ENCODE peak calls at places on chromosomes 4 and X, in nine cellular contexts. One of them, this sample, is unnamed.

GRCh38 chr4:3868146-3868840 is 102.1 kb downstream of the ADRA2C start:
- DNase-seq in AG10803: no peak
- DNase-seq in NCI-H226: no peak
- DNase-seq in stimulated activated CD4-positive, alpha-beta T cell treated with anti-CD3 and anti-CD28 coated beads, Interleukin-4, amount 100 ng/mL, for 1 hour: no peak
- DNase-seq in stimulated activated effector memory CD8-positive, alpha-beta T cell treated with anti-CD3 and anti-CD28 coated beads, Interleukin-12 subunit alpha, Interleukin-12 subunit beta, amount 100 ng/mL, for 72 hours: no peak
- DNase-seq in HFF-Myc: peak; percentile 3
- DNase-seq in germinal center: no peak
- DNase-seq in HS-27A: no peak
- DNase-seq in transverse colon: no peak
- DNase-seq in this sample: no peak

GRCh38 chrX:67726028-67726427 is 182.2 kb downstream of the AR start:
- DNase-seq in HS-27A: no peak
- DNase-seq in transverse colon: no peak
- DNase-seq in stimulated activated CD4-positive, alpha-beta T cell treated with anti-CD3 and anti-CD28 coated beads, Interleukin-4, amount 100 ng/mL, for 1 hour: no peak
- DNase-seq in stimulated activated effector memory CD8-positive, alpha-beta T cell treated with anti-CD3 and anti-CD28 coated beads, Interleukin-12 subunit alpha, Interleukin-12 subunit beta, amount 100 ng/mL, for 72 hours: no peak
- DNase-seq in germinal center: no peak
- DNase-seq in HFF-Myc: no peak
- DNase-seq in AG10803: no peak
- DNase-seq in NCI-H226: no peak
- DNase-seq in this sample: no peak

GRCh38 chr4:39357002-39357401 is 9.2 kb downstream of the RFC1 start:
- DNase-seq in stimulated activated effector memory CD8-positive, alpha-beta T cell treated with anti-CD3 and anti-CD28 coated beads, Interleukin-12 subunit alpha, Interleukin-12 subunit beta, amount 100 ng/mL, for 72 hours: no peak
- DNase-seq in stimulated activated CD4-positive, alpha-beta T cell treated with anti-CD3 and anti-CD28 coated beads, Interleukin-4, amount 100 ng/mL, for 1 hour: no peak
- DNase-seq in NCI-H226: no peak
- DNase-seq in HS-27A: no peak
- DNase-seq in transverse colon: no peak
- DNase-seq in germinal center: peak; percentile 75
- DNase-seq in AG10803: no peak
- DNase-seq in HFF-Myc: no peak
- DNase-seq in this sample: no peak

GRCh38 chrX:65871671-65872311 is 168.1 kb downstream of the VSIG4 start:
- DNase-seq in HS-27A: no peak
- DNase-seq in stimulated activated effector memory CD8-positive, alpha-beta T cell treated with anti-CD3 and anti-CD28 coated beads, Interleukin-12 subunit alpha, Interleukin-12 subunit beta, amount 100 ng/mL, for 72 hours: no peak
- DNase-seq in stimulated activated CD4-positive, alpha-beta T cell treated with anti-CD3 and anti-CD28 coated beads, Interleukin-4, amount 100 ng/mL, for 1 hour: no peak
- DNase-seq in germinal center: no peak
- DNase-seq in transverse colon: peak; percentile 64
- DNase-seq in HFF-Myc: no peak
- DNase-seq in NCI-H226: no peak
- DNase-seq in AG10803: peak; percentile 2
- DNase-seq in this sample: no peak

GRCh38 chr4:1910643-1911042 is 39.5 kb downstream of the NSD2 start:
- DNase-seq in HS-27A: no peak
- DNase-seq in stimulated activated effector memory CD8-positive, alpha-beta T cell treated with anti-CD3 and anti-CD28 coated beads, Interleukin-12 subunit alpha, Interleukin-12 subunit beta, amount 100 ng/mL, for 72 hours: no peak
- DNase-seq in germinal center: no peak
- DNase-seq in stimulated activated CD4-positive, alpha-beta T cell treated with anti-CD3 and anti-CD28 coated beads, Interleukin-4, amount 100 ng/mL, for 1 hour: peak; percentile 17
- DNase-seq in AG10803: peak; percentile 69
- DNase-seq in transverse colon: peak; percentile 57
- DNase-seq in HFF-Myc: no peak
- DNase-seq in NCI-H226: no peak
- DNase-seq in this sample: peak; percentile 71

GRCh38 chr4:122224348-122224747 is 72.2 kb downstream of the BLTP1 start:
- DNase-seq in NCI-H226: no peak
- DNase-seq in stimulated activated effector memory CD8-positive, alpha-beta T cell treated with anti-CD3 and anti-CD28 coated beads, Interleukin-12 subunit alpha, Interleukin-12 subunit beta, amount 100 ng/mL, for 72 hours: no peak
- DNase-seq in HFF-Myc: no peak
- DNase-seq in HS-27A: no peak
- DNase-seq in AG10803: peak; percentile 5
- DNase-seq in germinal center: no peak
- DNase-seq in transverse colon: no peak
- DNase-seq in stimulated activated CD4-positive, alpha-beta T cell treated with anti-CD3 and anti-CD28 coated beads, Interleukin-4, amount 100 ng/mL, for 1 hour: peak; percentile 1
- DNase-seq in this sample: no peak

GRCh38 chr4:112633477-112634235 is 3.1 kb downstream of the ZGRF1 start:
- DNase-seq in germinal center: peak; percentile 21
- DNase-seq in HS-27A: no peak
- DNase-seq in stimulated activated effector memory CD8-positive, alpha-beta T cell treated with anti-CD3 and anti-CD28 coated beads, Interleukin-12 subunit alpha, Interleukin-12 subunit beta, amount 100 ng/mL, for 72 hours: no peak
- DNase-seq in transverse colon: no peak
- DNase-seq in AG10803: peak; percentile 55
- DNase-seq in HFF-Myc: no peak
- DNase-seq in NCI-H226: peak; percentile 1
- DNase-seq in stimulated activated CD4-positive, alpha-beta T cell treated with anti-CD3 and anti-CD28 coated beads, Interleukin-4, amount 100 ng/mL, for 1 hour: no peak
- DNase-seq in this sample: peak; percentile 54

GRCh38 chr4:184653650-184654049 is 4.1 kb downstream of the PRIMPOL start:
- DNase-seq in HS-27A: peak; percentile 62
- DNase-seq in stimulated activated CD4-positive, alpha-beta T cell treated with anti-CD3 and anti-CD28 coated beads, Interleukin-4, amount 100 ng/mL, for 1 hour: no peak
- DNase-seq in transverse colon: no peak
- DNase-seq in stimulated activated effector memory CD8-positive, alpha-beta T cell treated with anti-CD3 and anti-CD28 coated beads, Interleukin-12 subunit alpha, Interleukin-12 subunit beta, amount 100 ng/mL, for 72 hours: no peak
- DNase-seq in NCI-H226: peak; percentile 3
- DNase-seq in HFF-Myc: peak; percentile 43
- DNase-seq in AG10803: peak; percentile 82
- DNase-seq in germinal center: no peak
- DNase-seq in this sample: peak; percentile 86

GRCh38 chr4:110309686-110310085 is 111.3 kb upstream of the ELOVL6 start:
- DNase-seq in HS-27A: no peak
- DNase-seq in stimulated activated effector memory CD8-positive, alpha-beta T cell treated with anti-CD3 and anti-CD28 coated beads, Interleukin-12 subunit alpha, Interleukin-12 subunit beta, amount 100 ng/mL, for 72 hours: no peak
- DNase-seq in stimulated activated CD4-positive, alpha-beta T cell treated with anti-CD3 and anti-CD28 coated beads, Interleukin-4, amount 100 ng/mL, for 1 hour: no peak
- DNase-seq in AG10803: peak; percentile 65
- DNase-seq in transverse colon: no peak
- DNase-seq in HFF-Myc: peak; percentile 85
- DNase-seq in germinal center: no peak
- DNase-seq in NCI-H226: no peak
- DNase-seq in this sample: peak; percentile 66

GRCh38 chr4:139584784-139585183 is 28.8 kb upstream of the SETD7 start:
- DNase-seq in stimulated activated CD4-positive, alpha-beta T cell treated with anti-CD3 and anti-CD28 coated beads, Interleukin-4, amount 100 ng/mL, for 1 hour: no peak
- DNase-seq in stimulated activated effector memory CD8-positive, alpha-beta T cell treated with anti-CD3 and anti-CD28 coated beads, Interleukin-12 subunit alpha, Interleukin-12 subunit beta, amount 100 ng/mL, for 72 hours: no peak
- DNase-seq in germinal center: no peak
- DNase-seq in transverse colon: no peak
- DNase-seq in HFF-Myc: no peak
- DNase-seq in AG10803: no peak
- DNase-seq in NCI-H226: no peak
- DNase-seq in HS-27A: no peak
- DNase-seq in this sample: no peak

GRCh38 chrX:64352084-64352483 is 43.2 kb downstream of the MTMR8 start:
- DNase-seq in stimulated activated CD4-positive, alpha-beta T cell treated with anti-CD3 and anti-CD28 coated beads, Interleukin-4, amount 100 ng/mL, for 1 hour: no peak
- DNase-seq in HS-27A: no peak
- DNase-seq in transverse colon: no peak
- DNase-seq in AG10803: no peak
- DNase-seq in stimulated activated effector memory CD8-positive, alpha-beta T cell treated with anti-CD3 and anti-CD28 coated beads, Interleukin-12 subunit alpha, Interleukin-12 subunit beta, amount 100 ng/mL, for 72 hours: no peak
- DNase-seq in germinal center: no peak
- DNase-seq in HFF-Myc: no peak
- DNase-seq in NCI-H226: no peak
- DNase-seq in this sample: no peak

This sample was measured in fibroblast of gingiva.